ENCODE peak calls at places on chromosome 2, in eight cellular contexts. X is ascending aorta, U is GM23338, P is IMR-90, M is upper lobe of left lung, L is epithelial cell of esophagus, I is upper lobe of right lung, N is ovary. Q is an unnamed sample.

GRCh38 chr2:25314514-25315315 is 27.0 kb downstream of the DNMT3A start:
- DNase-seq in X (peak), I (peak), P (peak), L (no peak), M (no peak), U (peak), N (peak), Q (no peak)

GRCh38 chr2:237223208-237223861 is 137.6 kb downstream of the COPS8 start:
- DNase-seq in N (peak), U (no peak), X (peak), L (peak), I (no peak), P (peak), M (no peak), Q (peak)

GRCh38 chr2:67057901-67058703 is 339.0 kb upstream of the ETAA1 start:
- DNase-seq in P (peak), I (no peak), X (no peak), L (peak), M (no peak), U (no peak), N (no peak), Q (no peak)

GRCh38 chr2:219554369-219554768 is 10.5 kb downstream of the TMEM198 start:
- DNase-seq in L (no peak), I (no peak), N (no peak), X (no peak), U (no peak), M (peak), P (no peak), Q (peak)

GRCh38 chr2:141182246-141182645 is 948.6 kb downstream of the LRP1B start:
- DNase-seq in X (no peak), L (no peak), U (no peak), I (no peak), P (no peak), M (no peak), N (no peak), Q (no peak)

GRCh38 chr2:60839126-60839813 is 42.1 kb upstream of the REL start:
- DNase-seq in M (no peak), N (no peak), X (no peak), U (peak), P (no peak), L (no peak), I (no peak), Q (no peak)

GRCh38 chr2:174623106-174623680 is 25.6 kb upstream of the WIPF1 start:
- DNase-seq in M (no peak), I (no peak), N (no peak), X (no peak), L (no peak), U (no peak), P (no peak), Q (no peak)

GRCh38 chr2:28137221-28137620 is 246.7 kb downstream of the BABAM2 start:
- DNase-seq in M (no peak), U (no peak), X (no peak), I (no peak), P (peak), N (peak), L (peak), Q (no peak)

GRCh38 chr2:24117902-24118301 is 5.2 kb downstream of the PFN4 start:
- DNase-seq in N (no peak), I (no peak), M (no peak), U (no peak), P (no peak), L (no peak), X (no peak), Q (no peak)

GRCh38 chr2:204343685-204344084 is 201.6 kb upstream of the PARD3B start:
- DNase-seq in X (no peak), N (no peak), U (no peak), M (no peak), I (no peak), P (no peak), L (no peak), Q (no peak)

GRCh38 chr2:237558918-237559645 is 7.3 kb upstream of the PRLH start:
- DNase-seq in I (peak), U (no peak), L (peak), P (peak), X (peak), N (peak), M (no peak), Q (peak)

GRCh38 chr2:97950329-97951154 is 45.2 kb downstream of the TMEM131 start:
- DNase-seq in U (no peak), N (no peak), L (peak), X (no peak), M (no peak), I (no peak), P (peak), Q (no peak)

GRCh38 chr2:129239143-129239542 is 740.3 kb upstream of the RAB6C start:
- DNase-seq in M (no peak), L (no peak), X (no peak), U (no peak), N (no peak), P (no peak), I (no peak), Q (no peak)

GRCh38 chr2:225756198-225756597 is 356.7 kb downstream of the NYAP2 start:
- DNase-seq in L (no peak), U (no peak), P (no peak), I (no peak), N (no peak), M (no peak), X (no peak), Q (no peak)

GRCh38 chr2:195513119-195513518 is 143.9 kb upstream of the SLC39A10 start:
- DNase-seq in X (no peak), P (no peak), M (no peak), U (no peak), L (no peak), I (no peak), N (no peak), Q (no peak)

GRCh38 chr2:41618754-41619153 is 429.1 kb upstream of the PKDCC start:
- DNase-seq in L (no peak), N (no peak), U (no peak), I (no peak), X (no peak), M (no peak), P (no peak), Q (no peak)

GRCh38 chr2:17538022-17538843 is 2.3 kb upstream of the VSNL1 start:
- DNase-seq in X (no peak), P (peak), U (peak), N (no peak), M (no peak), L (peak), I (no peak), Q (no peak)

GRCh38 chr2:118686364-118686763 is 161.1 kb downstream of the EN1 start:
- DNase-seq in U (no peak), N (no peak), M (no peak), X (no peak), I (no peak), L (peak), P (no peak), Q (no peak)

GRCh38 chr2:197575987-197576386 is 60.1 kb downstream of the MOB4 start:
- DNase-seq in M (no peak), I (no peak), U (no peak), P (peak), X (peak), N (no peak), L (peak), Q (no peak)

GRCh38 chr2:191359186-191359585 is 114.0 kb downstream of the MYO1B start:
- DNase-seq in N (no peak), L (no peak), M (no peak), P (no peak), X (no peak), I (no peak), U (no peak), Q (no peak)

GRCh38 chr2:28389399-28390240 is 3.0 kb upstream of the FOSL2 start:
- DNase-seq in M (no peak), L (peak), N (no peak), X (no peak), P (no peak), I (no peak), U (peak), Q (peak)

GRCh38 chr2:186780701-186781316 is 68.2 kb downstream of the ZSWIM2 start:
- DNase-seq in M (no peak), L (peak), N (no peak), U (peak), I (no peak), P (peak), X (no peak), Q (no peak)

GRCh38 chr2:96906719-96907404 is 37.0 kb upstream of the SEMA4C start:
- DNase-seq in X (peak), U (peak), P (no peak), I (no peak), L (no peak), N (peak), M (no peak), Q (no peak)

GRCh38 chr2:204152616-204153015 is 216.1 kb downstream of the ICOS start:
- DNase-seq in P (no peak), U (no peak), M (no peak), I (no peak), X (no peak), N (no peak), L (no peak), Q (no peak)

GRCh38 chr2:62770629-62771028 is 65.1 kb downstream of the EHBP1 start:
- DNase-seq in P (no peak), M (no peak), N (no peak), X (no peak), I (no peak), L (no peak), U (no peak), Q (no peak)

GRCh38 chr2:62774555-62775366 is 69.2 kb downstream of the EHBP1 start:
- DNase-seq in L (peak), N (peak), U (peak), P (peak), M (no peak), I (no peak), X (no peak), Q (no peak)

DNA sequence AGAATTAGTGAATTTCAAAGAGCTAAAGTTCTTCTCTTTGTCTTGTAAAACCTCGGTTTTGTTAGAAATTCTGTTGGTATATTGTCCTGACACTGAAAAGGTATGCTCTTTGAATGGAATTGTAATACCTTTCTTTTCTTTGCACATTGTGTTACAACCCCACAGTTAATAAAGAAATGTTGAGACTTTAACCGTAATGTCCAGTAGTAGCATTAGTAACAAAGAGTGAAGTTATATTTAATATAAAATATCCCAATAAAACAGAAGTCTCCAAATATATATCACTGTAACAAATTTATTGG is 69.8 kb downstream of the EHBP1 start:
- DNase-seq in L (no peak), N (no peak), P (no peak), X (no peak), I (no peak), M (no peak), U (no peak), Q (no peak)
- TF ChIP-seq CTCF in L (no peak), N (no peak), P (no peak), X (no peak), I (no peak), M (no peak), U (no peak), Q (peak)

DNA sequence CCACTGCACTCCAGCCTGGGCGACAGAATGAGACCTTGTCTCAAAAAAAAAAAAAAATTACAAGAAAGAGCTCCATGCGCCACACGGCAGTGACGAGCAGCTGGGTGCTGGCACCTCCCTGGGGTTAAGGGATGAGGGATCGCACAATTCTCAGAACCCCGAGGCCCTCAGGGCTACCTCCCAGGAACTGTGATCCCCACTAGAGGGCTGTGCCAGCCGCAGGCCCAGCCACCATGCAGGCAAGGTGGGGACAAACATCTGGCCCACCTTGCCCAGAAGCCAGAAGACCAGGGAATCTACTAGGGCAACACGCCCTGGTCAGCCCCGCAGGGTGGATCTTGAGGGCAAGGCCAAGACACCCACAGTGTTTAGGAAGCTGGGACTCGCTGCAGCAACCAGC is 6.6 kb downstream of the SAG start:
- DNase-seq in U (no peak), I (no peak), M (no peak), L (no peak), N (no peak), P (no peak), X (no peak), Q (no peak)
- TF ChIP-seq CTCF in U (peak), I (no peak), M (no peak), L (no peak), N (no peak), P (no peak), X (no peak), Q (no peak)

DNA sequence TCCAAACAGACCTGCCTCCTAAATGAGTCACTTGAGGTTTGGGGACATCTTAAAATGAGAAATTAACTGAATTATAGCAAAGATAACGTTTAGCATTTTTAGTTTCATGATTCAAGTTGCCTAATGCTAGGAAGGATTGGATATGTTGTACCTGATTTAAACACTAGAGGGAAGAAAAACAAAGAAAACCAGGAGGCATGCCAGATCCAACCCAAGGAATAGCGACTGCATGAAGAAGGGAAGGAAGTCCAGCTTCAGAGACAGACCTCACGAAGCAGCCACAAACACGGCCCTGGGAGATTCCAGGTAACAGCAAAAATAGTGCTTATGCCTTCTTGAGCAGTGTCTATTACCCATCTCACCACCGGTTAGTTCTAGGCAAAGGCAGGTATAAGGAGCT is 499.9 kb upstream of the SPHKAP start:
- DNase-seq in X (no peak), L (peak), I (no peak), M (no peak), P (peak), N (no peak), U (peak), Q (no peak)
- TF ChIP-seq CTCF in X (peak), L (peak), I (peak), M (peak), P (peak), N (peak), U (peak), Q (peak)

DNA sequence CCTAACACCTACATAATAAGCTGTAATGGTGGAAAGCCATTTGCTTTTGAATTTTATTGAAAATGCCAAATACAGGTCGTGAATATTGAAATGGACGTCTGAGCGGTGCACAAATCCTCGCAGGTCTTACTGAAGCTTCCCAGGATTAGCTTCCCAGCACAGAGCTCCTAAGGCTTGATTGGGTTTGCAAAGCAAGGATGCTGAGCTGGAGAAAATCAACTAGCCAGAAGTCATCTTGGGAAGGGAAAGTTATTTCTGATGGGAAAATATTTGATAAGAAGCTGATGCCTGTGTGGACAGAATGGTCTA is 40.9 kb upstream of the DAPL1 start:
- DNase-seq in I (no peak), P (no peak), L (no peak), X (no peak), M (no peak), N (no peak), U (no peak), Q (no peak)
- TF ChIP-seq CTCF in I (no peak), P (no peak), L (no peak), X (no peak), M (no peak), N (no peak), U (no peak), Q (peak)

DNA sequence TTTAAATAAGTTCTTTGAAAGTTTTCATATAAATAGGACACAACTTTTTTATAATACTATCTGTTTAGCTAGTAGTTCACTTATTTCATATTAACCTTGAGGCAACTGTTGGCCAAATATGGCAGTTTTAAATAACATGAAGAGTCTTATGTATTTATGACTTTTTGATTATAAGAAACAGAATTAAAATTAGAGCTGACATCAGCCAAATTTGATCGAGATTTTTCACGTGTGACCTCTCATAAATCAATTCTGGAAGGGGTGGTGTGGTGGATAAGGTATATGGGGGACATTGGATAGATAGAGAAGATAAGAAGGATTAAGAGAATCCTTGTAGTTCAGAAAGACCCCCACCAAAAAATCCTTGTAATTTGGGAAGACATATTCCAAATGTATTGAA is 776.6 kb downstream of the LRRTM4 start:
- DNase-seq in X (no peak), M (no peak), I (no peak), P (no peak), L (no peak), N (no peak), U (no peak), Q (no peak)
- TF ChIP-seq CTCF in X (no peak), M (no peak), I (no peak), P (no peak), L (no peak), N (no peak), U (no peak), Q (no peak)

GRCh38 chr2:241354668-241355658 is 1.1 kb upstream of the FARP2 start:
- DNase-seq in P (peak), X (peak), L (peak), N (peak), M (peak), I (peak), U (peak), Q (no peak)
- TF ChIP-seq CTCF in P (no peak), X (no peak), L (peak), N (no peak), M (no peak), I (no peak), U (peak), Q (peak)

DNA sequence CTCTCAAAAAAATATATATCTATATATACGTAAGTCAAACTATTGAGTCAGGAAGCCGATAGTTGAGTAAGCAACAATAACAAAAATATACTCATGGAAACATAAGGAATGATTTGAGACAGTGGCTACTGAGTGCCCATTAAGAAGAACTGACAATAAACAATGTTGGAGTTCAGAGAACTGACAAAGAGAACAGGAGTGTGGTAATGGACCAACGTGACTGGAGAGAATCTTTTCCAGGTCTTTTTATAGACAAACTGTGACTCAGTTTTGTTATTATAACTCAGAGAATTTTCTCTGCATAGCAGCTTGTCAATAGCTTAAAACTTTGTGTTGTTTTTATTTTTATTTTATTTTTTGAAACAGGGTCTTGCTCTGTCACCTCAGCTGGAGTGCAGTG is 4.6 kb upstream of the GALM start:
- DNase-seq in N (no peak), L (no peak), X (no peak), U (no peak), P (peak), I (no peak), M (no peak), Q (no peak)
- TF ChIP-seq CTCF in N (no peak), L (no peak), X (no peak), U (no peak), P (no peak), I (no peak), M (no peak), Q (no peak)

GRCh38 chr2:231391981-231392380 is 3.5 kb upstream of the B3GNT7 start:
- DNase-seq in N (no peak), U (no peak), P (no peak), X (no peak), L (no peak), M (no peak), I (no peak), Q (no peak)

GRCh38 chr2:231394201-231395141 is 1.0 kb upstream of the B3GNT7 start:
- DNase-seq in I (no peak), X (no peak), M (no peak), U (peak), N (no peak), P (no peak), L (peak), Q (no peak)

GRCh38 chr2:231392431-231393148 is 2.9 kb upstream of the B3GNT7 start:
- DNase-seq in L (no peak), I (no peak), N (no peak), U (no peak), P (no peak), M (no peak), X (no peak), Q (no peak)

GRCh38 chr2:231395188-231396057 is at the start of gene B3GNT7:
- DNase-seq in P (no peak), U (peak), L (no peak), M (peak), N (peak), I (peak), X (no peak), Q (no peak)

DNA sequence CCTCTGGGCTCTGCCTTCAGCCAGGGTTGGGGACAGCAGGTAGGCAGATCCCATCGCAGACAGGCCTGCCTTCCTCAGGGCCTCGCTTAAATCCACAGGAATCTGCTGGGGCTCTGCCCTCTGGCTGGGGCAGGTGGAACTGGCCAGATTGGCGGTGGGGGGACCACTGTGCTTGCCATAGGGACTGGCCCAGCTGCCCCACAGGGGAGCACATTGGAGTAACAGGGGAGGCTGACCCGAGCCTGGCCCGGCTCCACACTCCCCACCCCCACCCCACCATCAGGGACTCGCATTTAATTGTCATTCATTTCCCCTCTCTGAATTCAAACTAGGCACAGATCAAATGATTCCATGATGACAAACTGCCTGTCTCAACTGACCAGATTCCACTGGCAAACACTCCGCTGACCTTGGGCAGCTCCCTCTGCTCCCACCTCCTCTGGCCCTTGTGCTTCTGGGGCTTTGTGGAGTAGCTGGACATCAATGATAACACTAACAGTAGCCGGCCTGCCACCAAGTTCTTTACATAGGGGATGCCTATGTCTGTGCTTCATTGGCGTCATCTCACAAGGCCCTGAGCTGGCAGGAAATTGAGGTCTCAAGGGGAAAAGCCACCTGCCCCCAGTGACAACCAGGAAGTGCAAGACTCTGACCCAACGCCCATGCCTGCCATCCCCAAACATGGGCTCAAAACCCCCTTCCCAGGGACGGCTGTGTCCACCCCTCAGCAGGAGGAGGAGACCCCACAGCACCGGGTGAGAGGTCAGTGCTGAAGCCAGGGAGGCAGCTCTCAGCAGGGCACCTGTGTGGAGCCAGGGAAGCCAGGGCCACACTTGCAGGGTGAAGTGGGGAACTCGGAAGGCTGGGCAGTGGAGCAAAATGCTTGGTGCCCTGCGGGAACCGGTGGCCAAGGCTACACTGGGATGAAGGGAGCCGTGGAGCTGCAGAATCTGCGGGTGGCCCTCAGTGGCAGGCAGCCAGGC is 2.1 kb upstream of the B3GNT7 start:
- DNase-seq in L (no peak), N (no peak), I (peak), M (peak), X (no peak), U (peak), P (no peak), Q (no peak)
- TF ChIP-seq CTCF in L (no peak), N (no peak), I (peak), M (peak), X (no peak), U (peak), P (no peak), Q (peak)

GRCh38 chr2:126527836-126528490 is 128.0 kb upstream of the GYPC start:
- DNase-seq in L (peak), N (peak), U (peak), X (peak), P (peak), I (no peak), M (no peak), Q (no peak)
- TF ChIP-seq CTCF in L (no peak), N (peak), U (peak), X (peak), P (peak), I (peak), M (peak), Q (peak)

Q was measured in chondrocyte.